ENCODE peak calls at places on chromosomes 13 and 19, in eight cellular contexts. One of them, this sample, is unnamed.
A peak's percentile ranks its signal among the peaks of the same experiment; 100 is the strongest.

GRCh38 chr13:104204177-104204576 is 1138.0 kb upstream of the SLC10A2 start:
- DNase-seq in NCI-H1092: no peak
- DNase-seq in stromal cell of bone marrow: no peak
- DNase-seq in T-cell: no peak
- DNase-seq in smooth muscle cell of the brain vasculature: no peak
- DNase-seq in GM23248: no peak
- DNase-seq in psoas muscle: no peak
- DNase-seq in Right ventricle myocardium superior: no peak
- DNase-seq in this sample: no peak

GRCh38 chr13:50320297-50320862 is 305.1 kb downstream of the KCNRG start:
- DNase-seq in NCI-H1092: no peak
- DNase-seq in Right ventricle myocardium superior: no peak
- DNase-seq in stromal cell of bone marrow: no peak
- DNase-seq in T-cell: no peak
- DNase-seq in smooth muscle cell of the brain vasculature: no peak
- DNase-seq in psoas muscle: no peak
- DNase-seq in GM23248: peak; percentile 53
- DNase-seq in this sample: no peak

GRCh38 chr13:105336706-105337582 is 1198.5 kb downstream of the EFNB2 start:
- DNase-seq in GM23248: no peak
- DNase-seq in Right ventricle myocardium superior: no peak
- DNase-seq in stromal cell of bone marrow: no peak
- DNase-seq in NCI-H1092: no peak
- DNase-seq in psoas muscle: no peak
- DNase-seq in smooth muscle cell of the brain vasculature: no peak
- DNase-seq in T-cell: no peak
- DNase-seq in this sample: no peak

GRCh38 chr19:7333198-7334118 is 15.3 kb upstream of the ARHGEF18 start:
- DNase-seq in Right ventricle myocardium superior: no peak
- DNase-seq in stromal cell of bone marrow: no peak
- DNase-seq in T-cell: no peak
- DNase-seq in GM23248: no peak
- DNase-seq in smooth muscle cell of the brain vasculature: no peak
- DNase-seq in psoas muscle: no peak
- DNase-seq in NCI-H1092: no peak
- DNase-seq in this sample: peak; percentile 75

GRCh38 chr19:17996826-17997316 is 11.1 kb upstream of the ARRDC2 start:
- DNase-seq in T-cell: peak; percentile 68
- DNase-seq in psoas muscle: peak; percentile 94
- DNase-seq in GM23248: peak; percentile 82
- DNase-seq in Right ventricle myocardium superior: peak; percentile 91
- DNase-seq in smooth muscle cell of the brain vasculature: no peak
- DNase-seq in stromal cell of bone marrow: no peak
- DNase-seq in NCI-H1092: peak; percentile 66
- DNase-seq in this sample: no peak

GRCh38 chr19:1089891-1090290 is 5.3 kb downstream of the POLR2E start:
- DNase-seq in GM23248: no peak
- DNase-seq in smooth muscle cell of the brain vasculature: no peak
- DNase-seq in T-cell: no peak
- DNase-seq in stromal cell of bone marrow: no peak
- DNase-seq in NCI-H1092: no peak
- DNase-seq in Right ventricle myocardium superior: no peak
- DNase-seq in psoas muscle: no peak
- DNase-seq in this sample: no peak

GRCh38 chr19:8494158-8494557 is 8.3 kb downstream of the PRAM1 start:
- DNase-seq in GM23248: no peak
- DNase-seq in psoas muscle: no peak
- DNase-seq in Right ventricle myocardium superior: no peak
- DNase-seq in stromal cell of bone marrow: no peak
- DNase-seq in NCI-H1092: no peak
- DNase-seq in T-cell: no peak
- DNase-seq in smooth muscle cell of the brain vasculature: no peak
- DNase-seq in this sample: no peak

GRCh38 chr13:99282264-99283231 is 24.4 kb upstream of the GPR18 start:
- DNase-seq in NCI-H1092: no peak
- DNase-seq in stromal cell of bone marrow: peak; percentile 60
- DNase-seq in T-cell: no peak
- DNase-seq in GM23248: peak; percentile 60
- DNase-seq in psoas muscle: no peak
- DNase-seq in smooth muscle cell of the brain vasculature: no peak
- DNase-seq in Right ventricle myocardium superior: no peak
- DNase-seq in this sample: no peak

GRCh38 chr19:52522555-52522954 is 4.9 kb upstream of the ZNF808 start:
- DNase-seq in smooth muscle cell of the brain vasculature: no peak
- DNase-seq in GM23248: no peak
- DNase-seq in Right ventricle myocardium superior: no peak
- DNase-seq in psoas muscle: no peak
- DNase-seq in stromal cell of bone marrow: no peak
- DNase-seq in T-cell: no peak
- DNase-seq in NCI-H1092: no peak
- DNase-seq in this sample: no peak

GRCh38 chr19:38699027-38699346 is 45.3 kb downstream of the CAPN12 start:
- DNase-seq in GM23248: no peak
- DNase-seq in NCI-H1092: no peak
- DNase-seq in T-cell: no peak
- DNase-seq in stromal cell of bone marrow: no peak
- DNase-seq in psoas muscle: no peak
- DNase-seq in Right ventricle myocardium superior: no peak
- DNase-seq in smooth muscle cell of the brain vasculature: no peak
- DNase-seq in this sample: no peak

GRCh38 chr19:15934332-15935078 is at the start of gene CYP4F11:
- DNase-seq in smooth muscle cell of the brain vasculature: no peak
- DNase-seq in T-cell: no peak
- DNase-seq in NCI-H1092: peak; percentile 15
- DNase-seq in stromal cell of bone marrow: no peak
- DNase-seq in GM23248: no peak
- DNase-seq in Right ventricle myocardium superior: peak; percentile 78
- DNase-seq in psoas muscle: peak; percentile 59
- DNase-seq in this sample: no peak

GRCh38 chr13:27353166-27353583 is 71.2 kb upstream of the GTF3A start:
- DNase-seq in Right ventricle myocardium superior: no peak
- DNase-seq in T-cell: no peak
- DNase-seq in GM23248: peak; percentile 40
- DNase-seq in smooth muscle cell of the brain vasculature: no peak
- DNase-seq in psoas muscle: no peak
- DNase-seq in NCI-H1092: no peak
- DNase-seq in stromal cell of bone marrow: no peak
- DNase-seq in this sample: no peak

GRCh38 chr13:75481176-75482069 is 546 bp downstream of the TBC1D4 start:
- DNase-seq in T-cell: no peak
- DNase-seq in stromal cell of bone marrow: no peak
- DNase-seq in psoas muscle: peak; percentile 69
- DNase-seq in GM23248: peak; percentile 70
- DNase-seq in NCI-H1092: peak; percentile 60
- DNase-seq in smooth muscle cell of the brain vasculature: no peak
- DNase-seq in Right ventricle myocardium superior: peak; percentile 61
- DNase-seq in this sample: no peak

GRCh38 chr13:76868451-76868850 is 17.8 kb downstream of the KCTD12 start:
- DNase-seq in psoas muscle: no peak
- DNase-seq in NCI-H1092: no peak
- DNase-seq in smooth muscle cell of the brain vasculature: no peak
- DNase-seq in T-cell: no peak
- DNase-seq in stromal cell of bone marrow: no peak
- DNase-seq in Right ventricle myocardium superior: no peak
- DNase-seq in GM23248: no peak
- DNase-seq in this sample: no peak